ENCODE peak calls at places on chromosome 20, in four cellular contexts. L is stromal cell of bone marrow, R is ovary, X is lung. W is an unnamed sample.

GRCh38 chr20:12153616-12154015 is 235.9 kb downstream of the BTBD3 start:
- DNase-seq in L (peak; percentile 49), R (no peak), X (no peak), W (no peak)

GRCh38 chr20:62617711-62618483 is 24.4 kb upstream of the SLCO4A1 start:
- DNase-seq in R (no peak), L (no peak), X (peak; percentile 59), W (peak; percentile 77)

GRCh38 chr20:49666906-49667305 is 46.8 kb downstream of the B4GALT5 start:
- DNase-seq in L (no peak), R (no peak), X (no peak), W (no peak)

GRCh38 chr20:53884859-53885654 is 185.3 kb downstream of the BCAS1 start:
- DNase-seq in L (no peak), R (no peak), X (no peak), W (no peak)

GRCh38 chr20:50450961-50451752 is 59.0 kb upstream of the PTPN1 start:
- DNase-seq in R (peak; percentile 51), X (no peak), L (no peak), W (no peak)

GRCh38 chr20:49132995-49133451 is 55.1 kb downstream of the STAU1 start:
- DNase-seq in R (no peak), X (no peak), L (peak; percentile 56), W (no peak)

GRCh38 chr20:6767536-6768227 is at the start of gene BMP2:
- DNase-seq in R (peak; percentile 21), L (no peak), X (peak; percentile 42), W (peak; percentile 48)

GRCh38 chr20:52171025-52171424 is 20.6 kb downstream of the ZFP64 start:
- DNase-seq in R (no peak), L (no peak), X (no peak), W (no peak)

GRCh38 chr20:41004561-41005360 is 23.9 kb upstream of the TOP1 start:
- DNase-seq in L (no peak), X (no peak), R (no peak), W (no peak)

GRCh38 chr20:61328906-61329558 is 77.0 kb downstream of the CDH4 start:
- DNase-seq in X (no peak), R (peak; percentile 13), L (no peak), W (no peak)

GRCh38 chr20:47136782-47137181 is 219.7 kb downstream of the ZMYND8 start:
- DNase-seq in X (no peak), L (no peak), R (no peak), W (no peak)

GRCh38 chr20:62052336-62052841 is 13.3 kb downstream of the TAF4 start:
- DNase-seq in R (peak; percentile 8), L (no peak), X (no peak), W (no peak)

GRCh38 chr20:52103469-52103910 is 88.1 kb downstream of the ZFP64 start:
- DNase-seq in L (no peak), R (no peak), X (no peak), W (no peak)

GRCh38 chr20:36070451-36070850 is 84.1 kb upstream of the EPB41L1 start:
- DNase-seq in L (no peak), R (no peak), X (no peak), W (no peak)

GRCh38 chr20:39875493-39876110 is 813.4 kb downstream of the MAFB start:
- DNase-seq in L (no peak), R (no peak), X (no peak), W (no peak)

GRCh38 chr20:19758888-19759331 is 852 bp downstream of the RIN2 start:
- DNase-seq in L (no peak), R (peak; percentile 45), X (peak; percentile 71), W (peak; percentile 70)

GRCh38 chr20:62159835-62160234 is 16.3 kb downstream of the SS18L1 start:
- DNase-seq in X (no peak), L (no peak), R (no peak), W (no peak)